ENCODE peak calls at places on chromosomes 3 and 15, in five cellular contexts. X is SK-N-MC, S is fibroblast of lung, Y is GM23248, G is lung. W is an unnamed sample. For H3K36me3, the result is how much of the 10 kb centered on the place peaks cover.

GRCh38 chr3:197522881-197523342 is 32.9 kb downstream of the BDH1 start:
- DNase-seq in X (no peak), S (peak), Y (peak), G (no peak), W (no peak)

GRCh38 chr15:31270767-31271166 is 55.9 kb upstream of the KLF13 start:
- DNase-seq in X (no peak), S (no peak), Y (no peak), G (peak), W (no peak)

GRCh38 chr15:29418931-29419330 is 149.3 kb upstream of the NSMCE3 start:
- DNase-seq in X (no peak), S (no peak), Y (no peak), G (no peak), W (no peak)

GRCh38 chr3:42780892-42781700 is 8.0 kb upstream of the CCDC13 start:
- DNase-seq in X (peak), S (peak), Y (peak), G (no peak), W (no peak)

GRCh38 chr15:92077353-92078080 is 224.0 kb downstream of the SLCO3A1 start:
- DNase-seq in X (no peak), S (peak), Y (peak), G (peak), W (no peak)

GRCh38 chr3:186705882-186706780 is 11.0 kb upstream of the KNG1 start:
- DNase-seq in X (no peak), S (no peak), Y (no peak), G (no peak), W (no peak)

GRCh38 chr3:123833398-123833785 is 50.7 kb downstream of the MYLK start:
- DNase-seq in X (no peak), S (peak), Y (peak), G (no peak), W (no peak)

GRCh38 chr15:100338971-100339444 is 2.8 kb downstream of the ADAMTS17 start:
- DNase-seq in X (no peak), S (peak), Y (peak), G (peak), W (no peak)

GRCh38 chr3:13214847-13215472 is 141.7 kb upstream of the IQSEC1 start:
- DNase-seq in X (no peak), S (no peak), Y (no peak), G (no peak), W (no peak)

GRCh38 chr3:134881305-134881704 is 86.2 kb downstream of the EPHB1 start:
- DNase-seq in X (no peak), S (no peak), Y (no peak), G (no peak), W (no peak)

GRCh38 chr3:134650431-134651346 is at the start of gene KY:
- DNase-seq in X (no peak), S (peak), Y (peak), G (no peak), W (no peak)

GRCh38 chr3:169264711-169265110 is 398.8 kb downstream of the MECOM start:
- DNase-seq in X (peak), S (peak), Y (no peak), G (no peak), W (no peak)

GRCh38 chr3:46663611-46664135 is 29.8 kb downstream of the ALS2CL start:
- DNase-seq in X (no peak), S (peak), Y (peak), G (no peak), W (no peak)

GRCh38 chr15:58852347-58852746 is 81.1 kb downstream of the SLTM start:
- DNase-seq in X (no peak), S (peak), Y (peak), G (no peak), W (no peak)

GRCh38 chr3:129224984-129225393 is 24.4 kb upstream of the COPG1 start:
- DNase-seq in X (no peak), S (peak), Y (peak), G (peak), W (peak)

GRCh38 chr3:67654099-67654831 is at the start of gene SUCLG2:
- DNase-seq in X (no peak), S (peak), Y (peak), G (peak), W (peak)

GRCh38 chr15:98648654-98649537 is 557 bp downstream of the IGF1R start:
- DNase-seq in X (no peak), S (peak), Y (peak), G (peak), W (no peak)

GRCh38 chr3:164192974-164193373 is 885.3 kb downstream of the SI start:
- DNase-seq in X (no peak), S (no peak), Y (no peak), G (no peak), W (no peak)

GRCh38 chr3:72152551-72153476 is 367.9 kb upstream of the PROK2 start:
- DNase-seq in X (no peak), S (peak), Y (peak), G (peak), W (no peak)

GRCh38 chr3:46690798-46691197 is 2.7 kb downstream of the ALS2CL start:
- DNase-seq in X (no peak), S (no peak), Y (peak), G (peak), W (no peak)

GRCh38 chr3:126543457-126544090 is 15.2 kb downstream of the C3orf22 start:
- DNase-seq in X (no peak), S (no peak), Y (no peak), G (no peak), W (no peak)

GRCh38 chr3:195760345-195760983 is 39.7 kb downstream of the MUC20 start:
- DNase-seq in X (no peak), S (peak), Y (no peak), G (peak), W (no peak)

GRCh38 chr15:58957101-58957973 is 23.9 kb upstream of the SLTM start:
- DNase-seq in X (no peak), S (peak), Y (peak), G (peak), W (peak)

GRCh38 chr15:58987036-58987435 is 427 bp upstream of the RNF111 start:
- DNase-seq in X (no peak), S (no peak), Y (no peak), G (no peak), W (no peak)

GRCh38 chr3:31621314-31621713 is 88.6 kb downstream of the STT3B start:
- DNase-seq in X (no peak), S (no peak), Y (peak), G (no peak), W (no peak)

GRCh38 chr3:31620656-31621055 is 87.9 kb downstream of the STT3B start:
- DNase-seq in X (no peak), S (no peak), Y (no peak), G (no peak), W (no peak)

GRCh38 chr3:31625358-31625757 is 92.6 kb downstream of the STT3B start:
- DNase-seq in X (no peak), S (no peak), Y (no peak), G (no peak), W (no peak)

GRCh38 chr3:31622636-31623288 is 90.0 kb downstream of the STT3B start:
- DNase-seq in X (no peak), S (no peak), Y (no peak), G (no peak), W (no peak)

GRCh38 chr3:31624054-31624709 is 91.5 kb downstream of the STT3B start:
- DNase-seq in X (no peak), S (no peak), Y (no peak), G (no peak), W (no peak)
- H3K36me3 ChIP-seq in X (under half), S (under half), Y (under half), G (under half), W (under half)

DNA sequence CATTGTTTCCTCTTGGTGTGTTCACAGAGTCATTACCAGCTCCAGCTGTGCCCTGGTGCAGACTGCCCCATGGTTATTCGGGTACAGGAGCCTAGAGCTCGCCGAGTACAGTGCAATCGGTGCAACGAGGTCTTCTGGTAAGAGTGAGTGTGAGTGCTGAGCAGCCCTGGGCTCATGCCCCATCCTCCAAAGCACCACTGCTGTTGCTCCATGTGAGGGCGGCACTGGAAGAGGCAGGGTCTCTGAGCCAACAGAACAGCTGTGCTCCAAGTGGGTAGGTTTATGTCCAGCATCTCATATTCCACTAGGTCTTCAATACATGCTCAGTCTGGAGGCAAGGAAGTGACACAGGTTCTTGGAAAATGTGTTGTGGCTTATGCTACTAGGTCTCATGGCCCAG is 19.5 kb upstream of the P4HTM start:
- DNase-seq in X (no peak), S (no peak), Y (no peak), G (no peak), W (no peak)
- H3K36me3 ChIP-seq in X (under half), S (under half), Y (half or more), G (half or more), W (under half)

DNA sequence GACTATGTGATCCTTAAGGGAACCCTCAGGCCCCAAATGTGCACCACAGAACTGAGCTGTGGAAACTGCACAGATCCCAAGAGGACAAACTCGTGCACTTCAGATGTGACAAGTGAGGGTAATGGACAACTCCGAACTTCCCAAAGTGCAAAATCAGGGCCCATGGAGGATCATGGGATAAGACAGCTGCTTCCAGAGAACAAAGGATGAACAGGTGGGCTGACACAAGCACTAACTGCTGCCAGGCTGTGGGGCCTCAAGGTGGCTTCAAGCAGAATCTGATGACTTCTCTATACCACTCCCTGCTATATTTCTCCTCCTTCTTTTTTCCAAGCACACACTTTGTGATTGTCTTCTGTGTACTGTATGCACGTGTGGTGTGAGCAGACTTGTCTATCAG is 5.4 kb downstream of the TARS3 start:
- DNase-seq in X (no peak), S (no peak), Y (no peak), G (no peak), W (no peak)
- H3K36me3 ChIP-seq in X (under half), S (under half), Y (under half), G (under half), W (under half)

GRCh38 chr15:66486887-66487286 is 10.7 kb downstream of the SNAPC5 start:
- DNase-seq in X (no peak), S (no peak), Y (no peak), G (no peak), W (no peak)
- H3K36me3 ChIP-seq in X (under half), S (under half), Y (under half), G (under half), W (under half)

GRCh38 chr15:78922527-78922926 is 22.3 kb downstream of the CTSH start:
- DNase-seq in X (no peak), S (no peak), Y (no peak), G (no peak), W (no peak)

GRCh38 chr15:78921517-78921916 is 23.3 kb downstream of the CTSH start:
- DNase-seq in X (no peak), S (no peak), Y (no peak), G (no peak), W (no peak)

GRCh38 chr15:78923480-78924360 is 21.1 kb downstream of the CTSH start:
- DNase-seq in X (no peak), S (no peak), Y (no peak), G (no peak), W (no peak)

GRCh38 chr15:78925076-78925624 is 19.7 kb downstream of the CTSH start:
- DNase-seq in X (no peak), S (no peak), Y (no peak), G (no peak), W (no peak)

DNA sequence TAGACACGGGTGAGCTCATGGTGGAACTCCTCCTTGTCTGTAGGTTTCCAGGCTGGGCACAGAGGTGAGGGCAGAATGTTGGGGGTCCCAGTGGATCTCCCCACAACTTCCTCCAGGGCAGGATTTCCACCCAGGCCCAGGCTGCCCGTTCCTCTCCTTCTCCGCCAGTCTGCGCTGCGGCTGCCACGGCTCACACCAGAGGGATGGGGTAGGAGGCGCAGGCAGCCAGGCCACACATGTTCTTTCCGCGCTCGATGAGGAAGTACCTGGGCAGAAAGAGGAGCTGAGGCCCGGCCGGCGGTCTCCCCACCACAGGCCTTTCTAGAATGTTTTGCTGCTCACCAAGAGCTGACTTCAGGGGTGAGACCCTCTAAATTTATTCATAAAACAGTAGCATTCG is 22.9 kb downstream of the CTSH start:
- DNase-seq in X (no peak), S (no peak), Y (no peak), G (no peak), W (no peak)
- H3K36me3 ChIP-seq in X (half or more), S (under half), Y (under half), G (under half), W (under half)

DNA sequence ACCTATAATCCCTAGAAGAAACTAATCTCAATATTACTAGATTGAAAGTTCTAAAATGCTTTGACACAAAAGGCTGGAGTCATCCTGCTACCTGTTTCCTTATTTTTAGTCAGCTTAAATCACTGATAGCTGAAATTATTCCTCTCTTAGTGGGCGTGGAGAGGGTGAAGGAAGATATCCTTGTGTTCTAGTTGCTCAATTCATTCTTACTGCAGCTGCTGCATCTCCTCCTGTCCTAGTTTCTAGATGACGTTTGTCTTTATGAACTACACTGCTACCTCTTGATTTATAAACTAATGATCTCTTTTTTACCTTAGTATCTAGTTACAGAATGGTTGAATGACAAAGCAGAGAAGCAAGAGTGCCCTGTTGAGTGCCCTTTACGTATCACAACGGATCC is 50.7 kb downstream of the SETD5 start:
- DNase-seq in X (no peak), S (no peak), Y (no peak), G (no peak), W (no peak)
- H3K36me3 ChIP-seq in X (half or more), S (under half), Y (half or more), G (under half), W (under half)

DNA sequence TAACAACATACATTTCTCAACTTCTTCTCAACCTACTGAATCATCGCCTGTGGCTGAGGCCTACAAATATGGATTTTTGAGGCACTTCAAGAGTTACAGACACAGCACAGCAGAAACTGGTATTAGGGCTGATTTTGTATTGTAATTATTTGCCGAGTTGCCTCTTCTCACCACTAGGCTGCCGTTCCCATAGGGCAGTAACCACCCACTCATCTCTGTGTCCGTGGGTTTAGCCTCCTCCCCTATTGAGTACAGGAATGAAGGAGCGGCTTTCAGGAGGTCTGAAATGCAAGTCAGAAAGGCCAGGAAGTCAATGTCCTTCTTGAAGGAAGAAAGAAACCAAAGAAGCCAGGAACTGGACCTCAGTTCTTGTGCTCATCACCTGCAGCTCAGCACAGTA is 220.8 kb downstream of the MTHFS start:
- DNase-seq in X (no peak), S (no peak), Y (peak), G (no peak), W (no peak)
- H3K36me3 ChIP-seq in X (under half), S (under half), Y (under half), G (under half), W (under half)

GRCh38 chr3:39051649-39052557 is at the start of the genes SCN11A and WDR48:
- DNase-seq in X (peak), S (peak), Y (peak), G (peak), W (peak)

GRCh38 chr3:39056151-39056550 is 4.3 kb downstream of the WDR48 start:
- DNase-seq in X (no peak), S (no peak), Y (peak), G (no peak), W (no peak)

GRCh38 chr3:39050020-39050419 is 1.7 kb downstream of the SCN11A start:
- DNase-seq in X (no peak), S (no peak), Y (no peak), G (no peak), W (no peak)

DNA sequence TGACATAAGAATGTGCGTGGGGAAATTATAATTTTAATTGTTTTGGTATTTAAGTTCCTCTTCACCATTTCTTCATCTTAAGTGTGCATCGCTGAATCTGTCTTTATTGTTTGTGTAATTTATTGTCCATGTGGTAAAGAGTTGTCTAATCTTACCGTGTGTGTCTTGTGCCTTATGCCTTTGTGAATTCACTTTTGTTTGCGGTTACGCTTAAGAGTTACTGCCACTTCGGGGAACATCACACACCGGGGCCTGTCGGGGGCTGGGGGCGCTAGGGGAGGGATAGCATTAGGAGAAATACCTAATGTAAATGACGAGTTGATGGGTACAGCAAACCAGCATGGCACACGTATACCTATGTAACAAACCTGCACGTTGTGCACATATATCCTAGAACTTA is 797 bp downstream of the WDR48 start:
- DNase-seq in X (no peak), S (no peak), Y (peak), G (no peak), W (no peak)
- H3K36me3 ChIP-seq in X (under half), S (under half), Y (under half), G (under half), W (under half)

W was measured in Panc1.